ENCODE peak calls at places on chromosome 16, in seven cellular contexts. T is lung; F is pancreas; J is left ventricle myocardium inferior; W is gastrocnemius medialis; P is AG04449; S is CD8-positive, alpha-beta T cell. X is an unnamed sample.

GRCh38 chr16:50530277-50531236 is 17.6 kb upstream of the NKD1 start:
- DNase-seq in T (peak), P (no peak), J (no peak), S (no peak), W (no peak), F (peak), X (no peak)

GRCh38 chr16:2857451-2858244 is at the start of gene PRSS22:
- DNase-seq in W (no peak), F (peak), S (no peak), P (no peak), J (no peak), T (peak), X (no peak)

GRCh38 chr16:22326369-22326652 is 29.1 kb downstream of the POLR3E start:
- DNase-seq in T (no peak), W (no peak), F (no peak), P (no peak), S (no peak), J (no peak), X (no peak)

GRCh38 chr16:85428168-85428898 is 184.8 kb upstream of the GSE1 start:
- DNase-seq in F (peak), P (no peak), W (no peak), T (no peak), J (peak), S (no peak), X (no peak)

GRCh38 chr16:27398894-27399853 is 2.8 kb upstream of the IL21R start:
- DNase-seq in F (no peak), S (no peak), W (no peak), P (no peak), J (no peak), T (no peak), X (no peak)

GRCh38 chr16:54503436-54503835 is 216.8 kb upstream of the IRX3 start:
- DNase-seq in T (no peak), W (no peak), S (no peak), J (no peak), F (no peak), P (no peak), X (peak)

GRCh38 chr16:22220714-22221113 is 14.6 kb downstream of the EEF2K start:
- DNase-seq in W (peak), S (no peak), P (no peak), F (no peak), T (no peak), J (peak), X (peak)

GRCh38 chr16:65731840-65732239 is 610.0 kb upstream of the CDH11 start:
- DNase-seq in W (no peak), F (no peak), S (no peak), T (no peak), J (no peak), P (no peak), X (no peak)

GRCh38 chr16:85579199-85579598 is 33.9 kb upstream of the GSE1 start:
- DNase-seq in S (no peak), W (no peak), F (no peak), T (no peak), P (no peak), J (no peak), X (no peak)

GRCh38 chr16:35523991-35524390 is 2064.6 kb downstream of the TP53TG3F start:
- DNase-seq in S (no peak), F (no peak), T (no peak), P (no peak), W (no peak), J (no peak), X (no peak)

GRCh38 chr16:50736448-50736847 is 5.4 kb upstream of the CYLD start:
- DNase-seq in J (no peak), T (no peak), S (no peak), P (no peak), W (no peak), F (no peak), X (no peak)

GRCh38 chr16:46830417-46830901 is 521 bp downstream of the C16orf87 start:
- DNase-seq in J (peak), W (peak), T (no peak), F (no peak), S (peak), P (no peak), X (peak)

GRCh38 chr16:31695667-31696066 is 168.0 kb downstream of the AHSP start:
- DNase-seq in F (no peak), S (peak), T (no peak), J (no peak), P (no peak), W (no peak), X (no peak)

GRCh38 chr16:51984395-51984794 is 562.5 kb downstream of the TOX3 start:
- DNase-seq in S (no peak), F (no peak), T (no peak), J (no peak), P (no peak), W (no peak), X (no peak)

GRCh38 chr16:51987519-51987918 is 559.4 kb downstream of the TOX3 start:
- DNase-seq in F (no peak), P (no peak), W (no peak), J (no peak), T (no peak), S (no peak), X (no peak)

GRCh38 chr16:51988977-51989376 is 558.0 kb downstream of the TOX3 start:
- DNase-seq in F (no peak), T (no peak), S (no peak), P (no peak), W (no peak), J (no peak), X (no peak)

GRCh38 chr16:51981725-51982124 is 565.2 kb downstream of the TOX3 start:
- DNase-seq in W (no peak), P (no peak), T (no peak), S (no peak), J (no peak), F (no peak), X (peak)

GRCh38 chr16:51982715-51983680 is 563.9 kb downstream of the TOX3 start:
- DNase-seq in S (no peak), F (peak), W (no peak), T (peak), P (peak), J (no peak), X (peak)
- TF ChIP-seq CTCF in S (no peak), F (peak), W (no peak), T (peak), P (peak), J (peak), X (peak)

GRCh38 chr16:57611184-57611583 is 17.2 kb upstream of the ADGRG1 start:
- DNase-seq in S (no peak), W (no peak), T (no peak), P (no peak), F (peak), J (no peak), X (no peak)

GRCh38 chr16:57610611-57611010 is 17.8 kb upstream of the ADGRG1 start:
- DNase-seq in J (no peak), P (no peak), S (no peak), W (no peak), T (no peak), F (peak), X (no peak)

GRCh38 chr16:57608462-57609113 is 19.8 kb upstream of the ADGRG1 start:
- DNase-seq in T (no peak), W (no peak), P (no peak), F (peak), J (no peak), S (no peak), X (peak)

GRCh38 chr16:57607676-57608461 is 20.6 kb upstream of the ADGRG1 start:
- DNase-seq in P (no peak), T (no peak), W (no peak), J (no peak), F (peak), S (no peak), X (peak)

DNA sequence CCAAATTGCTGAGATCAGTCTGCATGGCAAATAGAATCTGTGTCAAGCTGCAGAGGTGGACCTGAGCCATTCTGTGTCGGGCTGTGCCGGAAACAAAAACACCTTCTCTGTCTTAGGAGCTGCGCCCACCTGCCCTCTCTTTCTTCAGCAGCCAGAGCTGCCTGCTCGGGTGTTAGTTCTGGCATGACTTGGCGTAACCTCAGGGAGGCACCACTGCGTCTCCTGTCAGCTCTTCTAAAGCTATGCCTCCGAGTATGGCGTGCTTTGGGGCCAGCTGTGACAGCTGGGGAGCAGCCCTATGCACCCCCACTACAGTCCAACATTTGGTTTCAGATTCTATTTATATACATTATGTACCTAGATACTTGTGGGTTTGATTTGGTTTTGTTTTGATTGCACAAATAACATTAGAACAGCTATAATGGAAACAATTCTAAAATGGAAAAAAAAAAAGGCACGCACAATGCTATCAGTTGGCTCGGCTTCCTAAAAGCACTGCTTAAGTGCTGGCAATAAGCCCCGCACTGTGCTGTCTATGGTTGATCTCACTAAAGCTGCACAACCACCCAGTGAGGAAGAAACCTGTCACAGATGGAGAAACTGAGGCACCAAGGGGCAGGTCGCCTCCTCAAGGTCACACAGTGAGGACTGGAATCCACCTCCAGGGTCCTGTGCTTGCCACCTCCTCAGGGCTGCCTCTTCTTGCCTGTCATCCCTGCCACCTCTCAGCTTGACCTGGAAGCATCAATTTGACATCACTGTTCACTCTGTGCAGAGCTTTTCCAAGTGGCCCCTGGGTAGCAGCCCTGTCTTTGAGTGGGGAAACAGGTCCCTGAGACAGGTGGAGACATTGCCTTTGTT is 18.7 kb upstream of the ADGRG1 start:
- DNase-seq in S (no peak), W (no peak), J (no peak), F (peak), P (no peak), T (no peak), X (no peak)
- TF ChIP-seq CTCF in S (peak), W (no peak), J (peak), F (no peak), P (no peak), T (no peak), X (no peak)

GRCh38 chr16:73032548-73033270 is 15.2 kb downstream of the ZFHX3 start:
- DNase-seq in S (no peak), P (no peak), T (no peak), F (no peak), J (no peak), W (no peak), X (no peak)

GRCh38 chr16:73028263-73028662 is 19.7 kb downstream of the ZFHX3 start:
- DNase-seq in F (no peak), J (no peak), S (no peak), P (no peak), W (peak), T (no peak), X (no peak)

GRCh38 chr16:73028721-73029361 is 19.1 kb downstream of the ZFHX3 start:
- DNase-seq in F (no peak), P (no peak), T (no peak), J (no peak), S (no peak), W (no peak), X (no peak)

GRCh38 chr16:73033271-73033998 is 14.5 kb downstream of the ZFHX3 start:
- DNase-seq in F (no peak), J (no peak), S (no peak), P (no peak), T (no peak), W (no peak), X (no peak)

GRCh38 chr16:73031155-73031866 is 16.6 kb downstream of the ZFHX3 start:
- DNase-seq in F (no peak), W (no peak), P (no peak), S (no peak), T (no peak), J (no peak), X (no peak)
- TF ChIP-seq CTCF in F (no peak), W (no peak), P (peak), S (no peak), T (no peak), J (no peak), X (no peak)

GRCh38 chr16:67608367-67608766 is 36.6 kb upstream of the CARMIL2 start:
- DNase-seq in W (no peak), P (no peak), J (no peak), T (no peak), S (no peak), F (no peak), X (no peak)

DNA sequence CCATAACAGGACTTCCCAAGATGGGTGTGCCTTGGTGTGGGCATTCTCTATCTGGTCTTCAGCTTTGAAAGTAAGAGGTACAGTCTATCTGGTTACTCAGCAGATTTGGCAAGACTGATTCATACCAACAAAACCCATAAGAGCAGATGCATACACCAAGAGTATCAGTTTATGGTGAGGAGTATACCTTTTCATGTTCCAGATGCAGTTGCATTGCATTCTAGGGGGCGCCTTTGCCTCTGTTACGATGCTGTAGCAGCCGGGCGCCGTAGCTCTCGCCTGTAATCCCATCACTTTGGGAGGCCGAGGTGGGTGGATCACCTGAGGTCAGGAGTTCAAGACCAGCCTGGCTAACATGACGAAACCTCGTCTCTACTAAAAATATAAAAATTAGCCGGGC is 31.1 kb upstream of the CARMIL2 start:
- DNase-seq in P (no peak), T (no peak), W (no peak), F (no peak), J (no peak), S (no peak), X (no peak)
- TF ChIP-seq CTCF in P (no peak), T (no peak), W (no peak), F (no peak), J (no peak), S (no peak), X (no peak)

GRCh38 chr16:25996052-25996451 is 304.3 kb downstream of the HS3ST4 start:
- DNase-seq in P (no peak), W (no peak), T (no peak), F (no peak), J (no peak), S (no peak), X (no peak)
- TF ChIP-seq CTCF in P (no peak), W (no peak), T (no peak), F (no peak), J (no peak), S (no peak), X (no peak)

X was measured in adrenal gland.